ENCODE peak calls at places on chromosomes 7 and 10, in six cellular contexts. O, I, S, A, B and C are unnamed samples.

GRCh38 chr7:42227931-42228591 is 8.9 kb downstream of the GLI3 start:
- DNase-seq in O (no peak), I (no peak), S (peak), A (peak), B (peak), C (no peak)

GRCh38 chr10:12834116-12834515 is 167.4 kb downstream of the CCDC3 start:
- DNase-seq in O (no peak), I (no peak), S (no peak), A (no peak), B (no peak), C (no peak)

GRCh38 chr7:18702071-18702829 is 206.7 kb downstream of the HDAC9 start:
- DNase-seq in O (no peak), I (no peak), S (no peak), A (no peak), B (no peak), C (peak)

GRCh38 chr10:92407305-92408016 is 116.5 kb downstream of the MARCHF5 start:
- DNase-seq in O (no peak), I (no peak), S (no peak), A (no peak), B (peak), C (peak)

GRCh38 chr10:541750-542371 is 147.6 kb downstream of the DIP2C start:
- DNase-seq in O (no peak), I (no peak), S (no peak), A (no peak), B (no peak), C (peak)

GRCh38 chr10:20995123-20995978 is 98.2 kb upstream of the NEBL start:
- DNase-seq in O (no peak), I (no peak), S (no peak), A (no peak), B (peak), C (no peak)

GRCh38 chr10:103145860-103146466 is 47.1 kb downstream of the NT5C2 start:
- DNase-seq in O (peak), I (peak), S (peak), A (peak), B (peak), C (peak)

GRCh38 chr7:111832159-111832558 is 269.9 kb upstream of the IMMP2L start:
- DNase-seq in O (no peak), I (no peak), S (no peak), A (no peak), B (peak), C (no peak)

GRCh38 chr7:114818501-114818900 is 103.4 kb upstream of the MDFIC start:
- DNase-seq in O (no peak), I (no peak), S (no peak), A (peak), B (peak), C (no peak)

GRCh38 chr7:101161692-101162461 is 3.5 kb downstream of the VGF start:
- DNase-seq in O (no peak), I (no peak), S (no peak), A (no peak), B (no peak), C (no peak)

GRCh38 chr10:59346321-59346720 is 16.0 kb downstream of the FAM13C start:
- DNase-seq in O (no peak), I (no peak), S (no peak), A (peak), B (peak), C (no peak)

GRCh38 chr10:112871021-112871420 is 79.0 kb upstream of the TCF7L2 start:
- DNase-seq in O (no peak), I (no peak), S (no peak), A (no peak), B (no peak), C (no peak)

GRCh38 chr10:87818505-87819273 is 663 bp upstream of the ATAD1 start:
- DNase-seq in O (no peak), I (no peak), S (peak), A (peak), B (peak), C (peak)

GRCh38 chr7:130890176-130891020 is 156.4 kb upstream of the KLF14 start:
- DNase-seq in O (no peak), I (no peak), S (no peak), A (peak), B (peak), C (no peak)

GRCh38 chr7:130894146-130895005 is 160.4 kb upstream of the KLF14 start:
- DNase-seq in O (no peak), I (no peak), S (no peak), A (peak), B (peak), C (no peak)

GRCh38 chr7:130893441-130893894 is 159.5 kb upstream of the KLF14 start:
- DNase-seq in O (no peak), I (no peak), S (no peak), A (peak), B (peak), C (no peak)

GRCh38 chr7:130888468-130888867 is 154.5 kb upstream of the KLF14 start:
- DNase-seq in O (no peak), I (no peak), S (no peak), A (no peak), B (no peak), C (no peak)

GRCh38 chr7:130891254-130892094 is 157.5 kb upstream of the KLF14 start:
- DNase-seq in O (peak), I (peak), S (peak), A (peak), B (peak), C (no peak)
- H3K4me3 ChIP-seq in O (peak), I (peak), S (no peak), A (peak), B (no peak), C (no peak)

GRCh38 chr10:22693371-22693784 is 21.0 kb downstream of the PIP4K2A start:
- DNase-seq in O (no peak), I (no peak), S (no peak), A (peak), B (peak), C (peak)
- H3K4me3 ChIP-seq in O (no peak), I (no peak), S (no peak), A (no peak), B (no peak), C (no peak)

GRCh38 chr7:122416316-122416925 is 111.9 kb upstream of the FEZF1 start:
- DNase-seq in O (no peak), I (no peak), S (no peak), A (no peak), B (no peak), C (no peak)

GRCh38 chr7:122412441-122412840 is 107.9 kb upstream of the FEZF1 start:
- DNase-seq in O (no peak), I (no peak), S (no peak), A (no peak), B (peak), C (no peak)

GRCh38 chr7:122413339-122413738 is 108.8 kb upstream of the FEZF1 start:
- DNase-seq in O (no peak), I (no peak), S (no peak), A (no peak), B (no peak), C (no peak)

GRCh38 chr7:122412886-122413285 is 108.3 kb upstream of the FEZF1 start:
- DNase-seq in O (no peak), I (no peak), S (no peak), A (peak), B (peak), C (no peak)

GRCh38 chr7:122415510-122415909 is 111.0 kb upstream of the FEZF1 start:
- DNase-seq in O (no peak), I (no peak), S (no peak), A (peak), B (no peak), C (no peak)
- H3K4me3 ChIP-seq in O (no peak), I (no peak), S (no peak), A (no peak), B (no peak), C (no peak)

GRCh38 chr10:29471483-29471859 is 163.3 kb downstream of the SVIL start:
- DNase-seq in O (peak), I (peak), S (no peak), A (peak), B (peak), C (no peak)

GRCh38 chr10:29470843-29471482 is 163.8 kb downstream of the SVIL start:
- DNase-seq in O (peak), I (no peak), S (no peak), A (no peak), B (no peak), C (no peak)

GRCh38 chr10:29472268-29473086 is 162.3 kb downstream of the SVIL start:
- DNase-seq in O (no peak), I (no peak), S (no peak), A (no peak), B (no peak), C (no peak)

GRCh38 chr10:29473087-29473356 is 161.7 kb downstream of the SVIL start:
- DNase-seq in O (no peak), I (no peak), S (no peak), A (no peak), B (no peak), C (no peak)

DNA sequence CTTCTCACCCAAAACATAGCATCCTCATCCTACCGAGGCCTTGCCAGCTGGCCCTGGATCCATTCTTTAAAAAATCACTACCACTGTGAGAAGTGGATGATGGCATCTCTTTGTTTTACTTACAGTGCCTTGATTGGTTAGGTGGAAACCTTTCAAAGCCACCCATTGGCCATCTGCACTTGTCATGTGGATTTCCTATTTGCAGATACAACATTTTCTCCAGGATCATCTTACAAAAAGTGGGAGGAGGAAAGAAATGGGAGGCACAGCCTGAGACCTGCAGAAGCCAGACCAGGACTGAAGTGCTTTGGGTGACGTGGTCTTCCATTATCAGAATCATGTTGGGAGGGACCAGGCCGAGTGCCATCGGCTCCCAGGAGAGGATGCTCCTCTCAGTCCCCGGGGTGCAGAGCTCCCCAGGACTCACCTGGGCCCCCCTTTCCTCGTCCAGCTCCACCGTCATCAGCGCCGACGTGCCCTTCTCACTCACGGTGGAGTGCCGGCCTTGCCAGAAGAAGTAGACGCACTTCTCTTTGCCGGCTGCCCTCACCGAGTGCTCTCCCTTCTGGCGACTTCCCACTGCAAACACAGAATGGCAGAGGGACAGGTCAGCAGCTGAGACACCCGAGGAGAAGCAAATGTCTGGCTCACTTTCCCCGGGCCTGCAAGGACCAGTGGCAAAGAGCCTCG is 161.2 kb downstream of the SVIL start:
- DNase-seq in O (no peak), I (no peak), S (no peak), A (no peak), B (no peak), C (no peak)
- H3K4me3 ChIP-seq in O (no peak), I (no peak), S (no peak), A (no peak), B (no peak), C (no peak)

DNA sequence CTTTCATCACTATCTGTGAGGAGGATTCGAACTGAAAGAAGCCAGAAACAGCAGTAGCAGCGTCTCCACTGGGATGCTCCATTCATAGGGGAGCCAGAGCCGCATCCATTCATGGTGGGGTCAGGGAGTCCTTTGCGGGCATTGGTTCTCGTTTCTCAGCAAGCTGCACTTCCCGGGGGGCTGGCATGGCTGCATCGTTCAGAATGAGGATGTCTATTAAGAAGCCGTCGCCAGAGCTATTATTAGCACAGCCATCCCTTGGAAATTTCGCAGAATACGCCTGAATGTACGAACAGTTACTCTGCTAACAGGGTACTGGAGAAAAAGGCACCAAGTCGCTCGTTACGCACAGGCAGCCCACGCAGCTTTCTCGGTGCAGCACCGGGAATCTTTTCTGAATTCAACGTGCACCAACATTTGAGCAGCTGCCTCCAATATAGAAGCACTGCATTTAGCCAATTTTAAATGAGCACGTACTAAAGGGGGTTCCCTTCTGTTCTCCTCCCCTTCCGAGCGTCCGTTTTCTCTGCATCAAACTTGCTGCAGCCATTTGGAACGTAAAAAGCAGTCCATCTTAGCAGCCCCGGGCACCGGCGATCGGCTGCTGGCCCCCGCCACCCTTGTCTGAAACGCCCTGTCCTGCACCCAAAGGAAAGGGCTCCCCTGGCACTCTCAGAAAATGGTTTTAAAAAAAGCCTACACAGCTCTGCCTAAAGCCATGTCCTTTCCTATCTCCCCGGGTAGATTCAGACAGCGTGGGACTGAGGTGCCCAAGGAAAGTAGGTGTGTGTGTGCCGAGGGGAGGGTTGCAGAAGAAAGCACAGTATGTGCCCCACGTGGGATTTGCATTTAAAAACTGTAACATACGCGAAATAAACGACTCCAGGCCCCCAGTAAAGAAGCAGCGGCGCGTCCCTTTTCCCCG is 304.1 kb downstream of the PRPF18 start:
- DNase-seq in O (no peak), I (no peak), S (no peak), A (peak), B (peak), C (no peak)
- H3K4me3 ChIP-seq in O (peak), I (peak), S (peak), A (peak), B (peak), C (no peak)